ENCODE peak calls at places on chromosomes 11 and 22, in eight cellular contexts. P is HFF-Myc, X is tibial nerve, A is body of pancreas, K is cardiac muscle cell, S is GM23338, E is fibroblast of pulmonary artery, T is fibroblast of lung. V is an unnamed sample.

GRCh38 chr11:111663820-111664219 is 61.6 kb downstream of the SIK2 start:
- DNase-seq in P (no peak), X (no peak), A (peak; percentile 68), K (peak; percentile 79), S (no peak), E (peak; percentile 54), T (peak; percentile 42), V (no peak)

GRCh38 chr11:96098511-96099241 is 174.8 kb upstream of the MTMR2 start:
- DNase-seq in P (no peak), X (no peak), A (no peak), K (peak; percentile 73), S (no peak), E (peak; percentile 65), T (peak; percentile 51), V (no peak)

GRCh38 chr22:23789121-23789520 is 2.4 kb downstream of the SMARCB1 start:
- DNase-seq in P (no peak), X (no peak), A (no peak), K (no peak), S (peak; percentile 58), E (no peak), T (no peak), V (no peak)

GRCh38 chr22:44730490-44731356 is 21.7 kb upstream of the ARHGAP8 start:
- DNase-seq in P (no peak), X (no peak), A (no peak), K (no peak), S (no peak), E (no peak), T (no peak), V (no peak)

GRCh38 chr11:75635009-75635909 is 33.6 kb downstream of the MAP6 start:
- DNase-seq in P (no peak), X (no peak), A (no peak), K (peak; percentile 75), S (peak; percentile 25), E (peak; percentile 42), T (peak; percentile 54), V (no peak)

GRCh38 chr11:62088331-62088933 is 35.4 kb upstream of the INCENP start:
- DNase-seq in P (no peak), X (no peak), A (no peak), K (no peak), S (peak; percentile 27), E (no peak), T (no peak), V (no peak)

GRCh38 chr11:12534549-12534948 is 139.7 kb upstream of the TEAD1 start:
- DNase-seq in P (no peak), X (no peak), A (no peak), K (no peak), S (no peak), E (no peak), T (no peak), V (no peak)

GRCh38 chr22:29345932-29346331 is 30.4 kb upstream of the RASL10A start:
- DNase-seq in P (no peak), X (no peak), A (no peak), K (no peak), S (no peak), E (no peak), T (peak; percentile 22), V (no peak)

GRCh38 chr22:48318173-48318572 is 1509.5 kb downstream of the BRD1 start:
- DNase-seq in P (no peak), X (no peak), A (no peak), K (no peak), S (no peak), E (no peak), T (no peak), V (no peak)

GRCh38 chr22:32354360-32355351 is 3.0 kb upstream of the RFPL3 start:
- DNase-seq in P (peak; percentile 22), X (no peak), A (no peak), K (peak; percentile 31), S (peak; percentile 53), E (peak; percentile 55), T (peak; percentile 31), V (no peak)

GRCh38 chr11:68083517-68083916 is 37.7 kb downstream of the CHKA start:
- DNase-seq in P (no peak), X (no peak), A (no peak), K (no peak), S (no peak), E (no peak), T (no peak), V (no peak)

GRCh38 chr11:129434641-129435498 is 59.2 kb downstream of the BARX2 start:
- DNase-seq in P (no peak), X (no peak), A (no peak), K (no peak), S (no peak), E (no peak), T (peak; percentile 65), V (no peak)

GRCh38 chr22:29873943-29874342 is 9.0 kb upstream of the MTMR3 start:
- DNase-seq in P (no peak), X (no peak), A (no peak), K (no peak), S (no peak), E (no peak), T (peak; percentile 8), V (no peak)

GRCh38 chr11:57131080-57131790 is 50.5 kb upstream of the LRRC55 start:
- DNase-seq in P (no peak), X (no peak), A (peak; percentile 29), K (peak; percentile 41), S (peak; percentile 82), E (peak; percentile 34), T (peak; percentile 10), V (no peak)

GRCh38 chr11:67646535-67647336 is 3.8 kb downstream of the ACY3 start:
- DNase-seq in P (no peak), X (no peak), A (peak; percentile 72), K (no peak), S (no peak), E (no peak), T (no peak), V (no peak)

GRCh38 chr22:37752189-37753061 is 55.3 kb upstream of the GCAT start:
- DNase-seq in P (peak; percentile 90), X (peak; percentile 89), A (peak; percentile 86), K (peak; percentile 99), S (no peak), E (peak; percentile 97), T (peak; percentile 90), V (no peak)
- TF ChIP-seq CTCF in P (no peak), X (no peak), A (peak; percentile 42), K (peak; percentile 25), S (no peak), E (peak; percentile 22), T (peak; percentile 31), V (no peak)

GRCh38 chr22:42617155-42617983 is 2.7 kb upstream of the POLDIP3 start:
- DNase-seq in P (no peak), X (no peak), A (no peak), K (no peak), S (peak; percentile 38), E (no peak), T (no peak), V (no peak)

GRCh38 chr22:42612336-42612735 is 2.3 kb downstream of the POLDIP3 start:
- DNase-seq in P (no peak), X (no peak), A (no peak), K (no peak), S (no peak), E (no peak), T (no peak), V (no peak)

GRCh38 chr22:42613869-42614268 is 814 bp downstream of the POLDIP3 start:
- DNase-seq in P (no peak), X (no peak), A (no peak), K (peak; percentile 28), S (no peak), E (no peak), T (peak; percentile 28), V (no peak)

GRCh38 chr22:42615092-42615859 is 593 bp upstream of the POLDIP3 start:
- DNase-seq in P (peak; percentile 99), X (peak; percentile 74), A (peak; percentile 88), K (peak; percentile 99), S (peak; percentile 95), E (peak; percentile 100), T (peak; percentile 100), V (no peak)

DNA sequence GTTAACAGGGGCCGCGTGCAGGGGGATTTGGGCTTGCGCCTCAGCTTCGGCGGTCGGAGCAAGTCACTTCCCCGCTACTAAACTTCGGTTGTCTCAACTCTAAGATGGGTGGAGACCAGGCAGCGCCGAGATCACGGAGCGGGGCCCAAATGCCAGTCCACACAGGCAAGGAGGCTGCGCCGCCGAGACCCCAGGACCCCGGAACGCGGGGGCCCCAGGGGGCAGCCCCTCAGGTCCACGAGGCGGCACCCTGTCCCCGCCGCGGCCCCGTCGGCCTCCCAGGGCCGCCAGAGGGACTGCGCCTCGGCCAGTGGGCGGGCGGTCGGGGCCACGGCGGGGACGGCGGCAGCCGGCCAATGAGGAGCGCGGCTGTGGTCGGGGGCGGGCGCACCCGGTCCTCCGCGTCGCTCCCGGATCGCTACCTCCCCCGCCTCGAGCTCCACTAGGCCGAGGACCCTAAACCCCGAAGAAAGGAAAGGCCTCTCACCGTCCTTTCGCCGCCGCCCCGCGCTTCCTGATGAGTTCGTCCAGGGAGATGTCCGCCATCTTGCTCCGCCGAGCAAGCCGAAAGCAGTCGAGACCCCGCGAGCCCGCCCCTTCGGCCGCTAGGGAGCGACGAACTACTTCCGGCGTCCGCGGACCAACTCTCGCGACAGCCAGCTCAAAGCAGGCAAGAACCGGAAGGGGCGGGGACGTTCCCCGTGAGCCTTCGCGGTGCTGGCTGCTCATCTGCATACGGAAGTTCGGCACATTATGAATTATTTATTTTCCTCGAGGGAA is at the start of gene POLDIP3:
- DNase-seq in P (peak; percentile 94), X (peak; percentile 98), A (peak; percentile 100), K (peak; percentile 99), S (peak; percentile 99), E (peak; percentile 99), T (peak; percentile 96), V (peak; percentile 49)
- TF ChIP-seq CTCF in P (peak; percentile 26), X (no peak), A (peak; percentile 37), K (peak; percentile 24), S (peak; percentile 30), E (no peak), T (peak; percentile 21), V (no peak)

GRCh38 chr22:34645375-34645774 is 420.6 kb upstream of the ISX start:
- DNase-seq in P (no peak), X (no peak), A (no peak), K (no peak), S (peak; percentile 69), E (no peak), T (no peak), V (no peak)
- TF ChIP-seq CTCF in P (no peak), X (no peak), A (no peak), K (no peak), S (peak; percentile 73), E (no peak), T (no peak), V (no peak)

GRCh38 chr11:36041988-36042606 is 98.2 kb downstream of the LDLRAD3 start:
- DNase-seq in P (no peak), X (no peak), A (no peak), K (peak; percentile 51), S (peak; percentile 43), E (peak; percentile 44), T (no peak), V (no peak)
- TF ChIP-seq CTCF in P (peak; percentile 32), X (peak; percentile 21), A (peak; percentile 34), K (peak; percentile 49), S (peak; percentile 72), E (peak; percentile 71), T (peak; percentile 72), V (peak; percentile 39)

DNA sequence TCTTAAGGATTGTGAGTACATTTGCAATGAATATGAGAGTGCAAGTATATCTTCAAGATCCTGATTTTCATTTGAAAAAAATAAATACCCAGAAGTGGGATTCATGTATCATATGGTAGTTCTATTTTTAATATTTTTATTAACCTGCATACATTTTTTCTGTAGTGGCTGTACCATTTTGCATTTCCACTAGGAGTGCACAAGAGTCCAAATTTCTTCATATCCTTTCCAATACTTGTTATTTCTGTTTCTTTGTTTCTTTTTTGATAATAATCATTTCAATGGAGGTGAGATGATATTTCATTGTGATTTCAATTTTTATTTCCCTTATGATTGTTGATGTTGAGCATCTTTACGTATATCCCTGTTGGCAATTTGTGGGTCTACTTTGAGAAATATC is 759.8 kb upstream of the CNTN5 start:
- DNase-seq in P (no peak), X (no peak), A (no peak), K (no peak), S (no peak), E (peak; percentile 7), T (no peak), V (no peak)
- TF ChIP-seq CTCF in P (no peak), X (no peak), A (no peak), K (peak; percentile 37), S (no peak), E (peak; percentile 52), T (no peak), V (peak; percentile 5)